ENCODE peak calls at places on chromosomes 13 and 19, in five cellular contexts. M is effector memory CD4-positive, alpha-beta T cell; F is heart left ventricle; J is prostate gland; Z is GM23338. W is an unnamed sample. For H3K4me1, the result is how much of the 10 kb centered on the place peaks cover.

GRCh38 chr19:58551123-58551497 is 3.8 kb downstream of the CHMP2A start:
- DNase-seq in M (no peak), F (no peak), J (no peak), Z (no peak), W (no peak)

GRCh38 chr13:47111499-47111898 is 214.6 kb upstream of the HTR2A start:
- DNase-seq in M (no peak), F (no peak), J (no peak), Z (no peak), W (no peak)

GRCh38 chr19:12156254-12157058 is at the start of gene ZNF625:
- DNase-seq in M (no peak), F (peak), J (peak), Z (peak), W (peak)

GRCh38 chr19:17761148-17761547 is 9.9 kb downstream of the FCHO1 start:
- DNase-seq in M (no peak), F (no peak), J (no peak), Z (no peak), W (no peak)

GRCh38 chr19:38801359-38802095 is 11.2 kb downstream of the LGALS4 start:
- DNase-seq in M (no peak), F (no peak), J (no peak), Z (no peak), W (no peak)

GRCh38 chr13:25378528-25378927 is 6.8 kb downstream of the ATP8A2 start:
- DNase-seq in M (no peak), F (no peak), J (no peak), Z (no peak), W (no peak)

GRCh38 chr19:30376826-30377425 is 4.7 kb downstream of the ZNF536 start:
- DNase-seq in M (no peak), F (no peak), J (no peak), Z (no peak), W (no peak)

GRCh38 chr19:31346184-31346583 is 3.1 kb downstream of the TSHZ3 start:
- DNase-seq in M (no peak), F (no peak), J (no peak), Z (no peak), W (no peak)

GRCh38 chr19:16213076-16213475 is 15.4 kb downstream of the AP1M1 start:
- DNase-seq in M (no peak), F (no peak), J (no peak), Z (no peak), W (no peak)

GRCh38 chr13:45336025-45336800 is 4.8 kb downstream of the TPT1 start:
- DNase-seq in M (no peak), F (no peak), J (no peak), Z (peak), W (no peak)

GRCh38 chr19:11044436-11044835 is 44.8 kb upstream of the LDLR start:
- DNase-seq in M (no peak), F (no peak), J (no peak), Z (no peak), W (no peak)

GRCh38 chr13:49351871-49352270 is 92.0 kb downstream of the CAB39L start:
- DNase-seq in M (no peak), F (no peak), J (no peak), Z (no peak), W (no peak)

GRCh38 chr13:92158335-92158734 is 759.9 kb downstream of the GPC5 start:
- DNase-seq in M (no peak), F (no peak), J (no peak), Z (no peak), W (no peak)

GRCh38 chr19:38559428-38560401 is 58.0 kb downstream of the MAP4K1 start:
- DNase-seq in M (peak), F (no peak), J (no peak), Z (no peak), W (no peak)

GRCh38 chr19:49543032-49543431 is 15.2 kb downstream of the RCN3 start:
- DNase-seq in M (no peak), F (no peak), J (no peak), Z (no peak), W (no peak)
- H3K4me1 ChIP-seq in M (under half), F (under half), J (under half), Z (under half), W (under half)

DNA sequence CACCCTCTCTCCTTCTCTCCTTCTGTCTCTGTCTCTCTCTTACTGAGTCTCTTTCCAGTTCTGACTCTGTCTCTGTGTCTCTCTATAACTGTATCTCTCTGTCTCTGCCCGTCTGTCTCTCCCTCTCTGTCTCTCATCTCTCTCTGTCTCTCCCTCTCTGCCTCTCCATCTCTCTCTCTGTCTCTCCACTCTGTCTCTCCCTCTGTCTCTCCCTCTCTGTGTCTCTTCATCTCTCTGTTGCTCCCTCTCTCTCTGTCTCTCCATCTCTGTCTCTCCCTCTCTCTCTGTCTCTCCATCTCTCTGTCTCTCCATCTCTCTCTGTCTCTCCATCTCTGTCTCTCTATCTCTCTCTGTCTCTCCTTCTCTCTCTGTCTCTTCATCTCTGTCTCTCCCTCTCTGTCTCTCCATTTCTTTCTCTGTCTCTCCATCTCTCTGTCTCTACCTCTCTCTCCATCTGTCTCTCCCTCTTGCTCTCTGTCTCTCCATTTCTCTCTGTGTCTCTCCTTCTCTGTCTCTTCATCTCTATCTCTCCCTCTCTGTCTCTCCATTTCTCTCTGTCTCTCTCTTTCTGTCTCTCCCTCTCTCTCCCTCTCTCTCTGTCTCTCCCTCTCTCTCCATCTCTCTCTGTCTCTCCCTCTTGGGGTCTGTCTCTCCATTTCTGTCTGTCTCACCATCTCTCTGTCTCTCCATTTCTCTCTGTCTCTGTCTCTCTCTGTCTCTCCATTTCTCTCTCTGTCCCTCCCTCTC is 3.3 kb upstream of the MEIS3 start:
- DNase-seq in M (no peak), F (no peak), J (no peak), Z (no peak), W (no peak)
- H3K4me1 ChIP-seq in M (under half), F (under half), J (under half), Z (under half), W (under half)

DNA sequence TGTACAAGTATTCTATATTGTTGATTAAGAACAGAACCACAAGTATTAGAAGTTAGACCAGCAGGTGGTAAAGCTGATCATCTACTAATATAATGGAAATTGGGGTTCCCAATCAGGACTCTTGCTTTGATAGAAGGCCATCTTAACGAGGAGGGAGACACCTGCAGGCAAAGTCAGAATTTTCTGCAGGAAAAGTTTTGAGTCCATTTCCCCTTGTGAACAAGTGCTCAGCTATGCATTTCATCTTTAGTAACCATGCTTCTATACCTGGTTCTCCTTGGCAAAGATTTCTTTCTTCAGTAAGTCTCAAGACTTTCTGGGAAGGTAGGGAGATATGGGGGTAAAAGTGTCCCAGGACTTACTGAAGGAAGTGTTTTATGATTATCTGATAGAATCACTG is 36.1 kb upstream of the USPL1 start:
- DNase-seq in M (no peak), F (no peak), J (no peak), Z (peak), W (no peak)
- H3K4me1 ChIP-seq in M (under half), F (under half), J (under half), Z (under half), W (under half)

GRCh38 chr19:47512183-47512947 is 2.5 kb downstream of the NAPA start:
- DNase-seq in M (no peak), F (no peak), J (peak), Z (no peak), W (no peak)

GRCh38 chr19:47512948-47513319 is 1.9 kb downstream of the NAPA start:
- DNase-seq in M (no peak), F (no peak), J (no peak), Z (no peak), W (no peak)

GRCh38 chr19:47511128-47511517 is 3.7 kb downstream of the NAPA start:
- DNase-seq in M (no peak), F (peak), J (no peak), Z (no peak), W (no peak)

GRCh38 chr19:47510516-47511127 is 4.2 kb downstream of the NAPA start:
- DNase-seq in M (no peak), F (peak), J (no peak), Z (peak), W (peak)

GRCh38 chr19:47511681-47512080 is 3.2 kb downstream of the NAPA start:
- DNase-seq in M (no peak), F (peak), J (no peak), Z (no peak), W (peak)
- H3K4me1 ChIP-seq in M (under half), F (half or more), J (half or more), Z (under half), W (half or more)

GRCh38 chr19:19464339-19465098 is 50.8 kb downstream of the TSSK6 start:
- DNase-seq in M (no peak), F (peak), J (no peak), Z (peak), W (peak)
- H3K4me1 ChIP-seq in M (under half), F (half or more), J (under half), Z (under half), W (half or more)

GRCh38 chr19:53877361-53877766 is 4.6 kb upstream of the PRKCG start:
- DNase-seq in M (peak), F (no peak), J (no peak), Z (peak), W (no peak)

GRCh38 chr19:53880716-53881481 is 1.1 kb upstream of the PRKCG start:
- DNase-seq in M (no peak), F (no peak), J (no peak), Z (peak), W (no peak)

GRCh38 chr19:53876651-53877224 is 5.3 kb upstream of the PRKCG start:
- DNase-seq in M (no peak), F (no peak), J (no peak), Z (no peak), W (no peak)

GRCh38 chr19:53879145-53880037 is 2.6 kb upstream of the PRKCG start:
- DNase-seq in M (peak), F (peak), J (peak), Z (peak), W (peak)

DNA sequence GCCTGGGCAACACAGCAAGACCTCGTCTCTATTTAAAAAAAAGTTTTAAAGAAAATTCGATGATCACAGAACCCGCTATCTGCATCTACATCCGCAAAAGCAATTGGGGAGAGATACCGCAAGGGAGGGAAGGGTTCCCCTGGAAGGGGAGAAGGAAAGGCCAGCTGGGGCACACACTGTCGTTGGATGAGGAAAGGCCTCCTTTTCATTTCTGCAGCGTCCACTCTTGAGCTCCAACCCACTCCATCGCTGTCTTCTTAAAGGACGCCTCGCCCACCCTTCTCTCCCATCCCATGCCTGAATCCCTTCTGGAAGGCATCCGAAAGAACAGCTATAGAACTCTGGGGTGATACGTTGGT is 3.2 kb upstream of the PRKCG start:
- DNase-seq in M (no peak), F (no peak), J (no peak), Z (no peak), W (no peak)
- H3K4me1 ChIP-seq in M (half or more), F (under half), J (under half), Z (under half), W (under half)

DNA sequence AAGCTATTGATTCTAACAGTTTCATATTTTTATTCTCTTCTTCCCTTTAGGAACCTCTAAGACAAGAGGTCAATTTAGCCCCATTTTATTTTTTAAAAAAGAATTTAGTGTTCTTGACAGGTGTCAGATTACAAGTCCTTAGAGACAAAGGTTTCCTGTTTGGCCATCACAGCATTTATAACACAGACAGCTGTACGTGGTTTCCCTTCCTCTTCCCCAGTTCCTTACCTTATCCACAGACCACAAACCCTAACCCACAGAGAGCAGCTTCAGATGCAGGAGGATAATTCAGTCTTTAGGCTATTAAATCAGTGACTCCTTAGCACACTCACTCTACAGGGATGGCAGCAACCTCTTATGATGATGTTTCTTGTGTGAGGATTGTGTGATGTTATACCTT is 1210.1 kb downstream of the DIAPH3 start:
- DNase-seq in M (no peak), F (no peak), J (no peak), Z (no peak), W (no peak)
- H3K4me1 ChIP-seq in M (under half), F (under half), J (under half), Z (under half), W (under half)

DNA sequence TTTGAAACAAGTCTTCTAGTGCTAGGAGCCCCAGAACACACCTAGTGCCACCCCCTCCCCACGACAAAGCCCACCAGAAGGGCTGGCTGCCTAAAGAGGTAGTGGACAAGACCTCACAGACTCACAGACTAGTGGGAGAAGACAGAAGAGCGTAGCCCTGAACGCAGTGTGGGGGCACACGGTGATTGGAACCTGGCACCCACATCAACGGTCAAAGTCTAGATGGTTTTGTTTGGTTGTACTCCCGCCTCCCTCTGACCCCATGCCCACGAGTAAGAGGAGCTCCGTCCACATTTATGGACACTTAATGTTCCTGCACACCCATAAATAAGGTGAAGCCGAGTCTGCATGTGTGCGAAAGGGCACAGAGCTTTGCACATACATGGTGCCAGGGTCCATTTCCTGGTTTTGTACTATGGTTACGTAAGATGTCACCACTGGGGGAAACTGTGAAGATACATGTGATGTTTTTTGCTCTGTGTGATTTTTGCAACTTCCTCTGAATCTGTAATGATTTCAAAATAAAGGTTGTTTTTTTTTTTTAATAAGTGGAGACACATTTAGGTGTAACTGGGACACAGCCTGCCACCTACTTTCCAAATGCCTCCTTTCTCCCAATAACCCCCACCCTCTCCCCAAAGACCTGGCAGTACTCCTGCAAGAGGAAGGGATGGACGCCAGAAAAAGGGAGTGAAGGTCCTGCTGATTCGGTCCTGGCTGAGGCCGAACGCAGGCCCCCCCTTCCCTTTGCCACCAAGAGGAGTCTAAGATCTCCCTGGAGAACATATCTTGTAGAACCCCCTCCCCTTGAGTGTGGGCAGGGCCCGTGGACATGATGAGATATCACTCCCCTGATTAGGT is 72.8 kb downstream of the GNG7 start:
- DNase-seq in M (no peak), F (no peak), J (no peak), Z (no peak), W (no peak)
- H3K4me1 ChIP-seq in M (under half), F (under half), J (under half), Z (under half), W (half or more)

GRCh38 chr13:40624338-40624737 is 42.1 kb downstream of the FOXO1 start:
- DNase-seq in M (no peak), F (no peak), J (no peak), Z (no peak), W (no peak)

GRCh38 chr13:40622761-40623160 is 43.7 kb downstream of the FOXO1 start:
- DNase-seq in M (no peak), F (no peak), J (no peak), Z (no peak), W (no peak)

GRCh38 chr13:40626566-40626965 is 39.9 kb downstream of the FOXO1 start:
- DNase-seq in M (no peak), F (no peak), J (no peak), Z (no peak), W (no peak)

GRCh38 chr13:40629678-40630384 is 36.6 kb downstream of the FOXO1 start:
- DNase-seq in M (no peak), F (no peak), J (no peak), Z (no peak), W (no peak)

DNA sequence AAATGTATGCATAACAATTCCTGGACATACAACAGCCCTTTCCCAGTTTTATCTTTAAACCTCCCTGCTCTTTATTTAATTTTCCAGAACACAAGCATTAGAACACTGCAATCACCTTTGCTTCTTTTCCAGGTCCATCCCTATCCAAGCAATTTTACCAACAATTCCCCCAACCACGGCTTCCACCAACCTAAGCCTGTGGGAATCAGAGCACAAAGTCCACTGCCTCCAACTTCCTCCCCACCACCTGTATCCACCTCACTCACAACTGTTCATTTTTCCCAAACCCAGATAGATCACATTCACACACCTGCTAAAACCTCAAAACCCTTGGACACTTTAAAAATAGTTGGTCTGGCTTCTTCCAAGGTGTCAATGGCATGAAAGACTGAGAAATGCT is 39.5 kb downstream of the FOXO1 start:
- DNase-seq in M (no peak), F (no peak), J (no peak), Z (no peak), W (no peak)
- H3K4me1 ChIP-seq in M (under half), F (under half), J (under half), Z (half or more), W (under half)

DNA sequence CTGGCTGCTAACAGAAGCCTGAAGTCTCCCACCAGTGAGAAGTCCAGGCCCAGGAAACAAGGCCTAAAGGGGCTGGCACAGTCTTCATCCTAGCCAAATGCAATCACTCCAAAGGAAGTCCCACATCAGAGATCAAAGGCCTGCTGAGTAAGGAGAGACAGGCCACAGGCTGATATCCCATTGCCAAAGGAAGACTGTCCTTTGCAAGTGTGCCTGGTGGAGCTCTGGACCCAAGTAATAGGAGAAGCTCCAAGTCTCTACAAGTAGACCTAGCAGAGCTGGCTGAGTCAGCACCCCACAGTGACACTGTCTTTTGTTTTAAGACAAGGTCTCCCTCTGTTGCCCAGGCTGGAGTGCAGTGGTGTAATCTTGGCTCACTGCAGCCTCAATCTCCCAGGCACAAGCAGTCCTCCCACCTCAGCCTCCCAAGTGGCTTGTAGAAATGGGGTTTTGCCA is 4.5 kb downstream of the DBP start:
- DNase-seq in M (no peak), F (no peak), J (no peak), Z (no peak), W (no peak)
- H3K4me1 ChIP-seq in M (under half), F (under half), J (under half), Z (under half), W (under half)

W was measured in left lung.